ENCODE peak calls at places on chromosome 21, in four cellular contexts. One of them, this sample, is unnamed.

GRCh38 chr21:26710155-26710554 is 135.1 kb downstream of the ADAMTS1 start:
- DNase-seq in upper lobe of left lung: no peak
- DNase-seq in HCT116: no peak
- DNase-seq in colonic mucosa: no peak
- DNase-seq in this sample: no peak

GRCh38 chr21:31397515-31397926 is 53.5 kb upstream of the TIAM1 start:
- DNase-seq in upper lobe of left lung: no peak
- DNase-seq in HCT116: no peak
- DNase-seq in colonic mucosa: peak; percentile 21
- DNase-seq in this sample: no peak

GRCh38 chr21:41726970-41727783 is 39.7 kb downstream of the RIPK4 start:
- DNase-seq in upper lobe of left lung: peak; percentile 64
- DNase-seq in HCT116: peak; percentile 61
- DNase-seq in colonic mucosa: no peak
- DNase-seq in this sample: peak; percentile 86

GRCh38 chr21:16644690-16645089 is 868.2 kb upstream of the CXADR start:
- DNase-seq in upper lobe of left lung: no peak
- DNase-seq in HCT116: no peak
- DNase-seq in colonic mucosa: no peak
- DNase-seq in this sample: no peak

GRCh38 chr21:30710499-30710898 is 8.1 kb downstream of the KRTAP21-3 start:
- DNase-seq in upper lobe of left lung: no peak
- DNase-seq in HCT116: no peak
- DNase-seq in colonic mucosa: no peak
- DNase-seq in this sample: no peak

GRCh38 chr21:39422468-39423241 is 22.9 kb downstream of the LCA5L start:
- DNase-seq in upper lobe of left lung: no peak
- DNase-seq in HCT116: no peak
- DNase-seq in colonic mucosa: no peak
- DNase-seq in this sample: no peak

GRCh38 chr21:34935868-34936267 is 113.2 kb downstream of the RUNX1 start:
- DNase-seq in upper lobe of left lung: no peak
- DNase-seq in HCT116: no peak
- DNase-seq in colonic mucosa: no peak
- DNase-seq in this sample: no peak

GRCh38 chr21:15804247-15804985 is 74.6 kb downstream of the USP25 start:
- DNase-seq in upper lobe of left lung: no peak
- DNase-seq in HCT116: no peak
- DNase-seq in colonic mucosa: no peak
- DNase-seq in this sample: no peak

GRCh38 chr21:34836103-34836932 is 167.5 kb downstream of the CLIC6 start:
- DNase-seq in upper lobe of left lung: no peak
- DNase-seq in HCT116: peak; percentile 97
- DNase-seq in colonic mucosa: no peak
- DNase-seq in this sample: no peak

GRCh38 chr21:25871566-25871965 is 136.8 kb downstream of the GABPA start:
- DNase-seq in upper lobe of left lung: no peak
- DNase-seq in HCT116: no peak
- DNase-seq in colonic mucosa: no peak
- DNase-seq in this sample: no peak

GRCh38 chr21:35923971-35924370 is 136.4 kb downstream of the SETD4 start:
- DNase-seq in upper lobe of left lung: no peak
- DNase-seq in HCT116: no peak
- DNase-seq in colonic mucosa: no peak
- DNase-seq in this sample: no peak

GRCh38 chr21:16573581-16573980 is 843.8 kb downstream of the USP25 start:
- DNase-seq in upper lobe of left lung: no peak
- DNase-seq in HCT116: no peak
- DNase-seq in colonic mucosa: no peak
- DNase-seq in this sample: no peak

GRCh38 chr21:42567861-42568260 is 54.2 kb downstream of the SLC37A1 start:
- DNase-seq in upper lobe of left lung: peak; percentile 82
- DNase-seq in HCT116: no peak
- DNase-seq in colonic mucosa: no peak
- DNase-seq in this sample: no peak

GRCh38 chr21:26147535-26147934 is 23.0 kb downstream of the APP start:
- DNase-seq in upper lobe of left lung: no peak
- DNase-seq in HCT116: no peak
- DNase-seq in colonic mucosa: no peak
- DNase-seq in this sample: no peak

GRCh38 chr21:32281531-32281930 is 2.7 kb upstream of the MIS18A start:
- DNase-seq in upper lobe of left lung: no peak
- DNase-seq in HCT116: no peak
- DNase-seq in colonic mucosa: no peak
- DNase-seq in this sample: no peak

GRCh38 chr21:27406297-27407009 is 439.6 kb upstream of the ADAMTS5 start:
- DNase-seq in upper lobe of left lung: no peak
- DNase-seq in HCT116: no peak
- DNase-seq in colonic mucosa: no peak
- DNase-seq in this sample: no peak

GRCh38 chr21:41008971-41009370 is 159.0 kb upstream of the BACE2 start:
- DNase-seq in upper lobe of left lung: no peak
- DNase-seq in HCT116: no peak
- DNase-seq in colonic mucosa: no peak
- DNase-seq in this sample: no peak

GRCh38 chr21:35011681-35012080 is 37.4 kb downstream of the RUNX1 start:
- DNase-seq in upper lobe of left lung: no peak
- DNase-seq in HCT116: no peak
- DNase-seq in colonic mucosa: no peak
- DNase-seq in this sample: no peak

GRCh38 chr21:34881421-34881820 is 167.7 kb downstream of the RUNX1 start:
- DNase-seq in upper lobe of left lung: no peak
- DNase-seq in HCT116: no peak
- DNase-seq in colonic mucosa: peak; percentile 16
- DNase-seq in this sample: no peak

GRCh38 chr21:32308696-32309095 is 10.0 kb downstream of the MRAP start:
- DNase-seq in upper lobe of left lung: no peak
- DNase-seq in HCT116: no peak
- DNase-seq in colonic mucosa: no peak
- DNase-seq in this sample: no peak

GRCh38 chr21:26845750-26846035 is 484 bp upstream of the ADAMTS1 start:
- DNase-seq in upper lobe of left lung: no peak
- DNase-seq in HCT116: no peak
- DNase-seq in colonic mucosa: no peak
- DNase-seq in this sample: peak; percentile 15

GRCh38 chr21:32411366-32412161 is 942 bp upstream of the EVA1C start:
- DNase-seq in upper lobe of left lung: peak; percentile 97
- DNase-seq in HCT116: no peak
- DNase-seq in colonic mucosa: peak; percentile 91
- DNase-seq in this sample: no peak

DNA sequence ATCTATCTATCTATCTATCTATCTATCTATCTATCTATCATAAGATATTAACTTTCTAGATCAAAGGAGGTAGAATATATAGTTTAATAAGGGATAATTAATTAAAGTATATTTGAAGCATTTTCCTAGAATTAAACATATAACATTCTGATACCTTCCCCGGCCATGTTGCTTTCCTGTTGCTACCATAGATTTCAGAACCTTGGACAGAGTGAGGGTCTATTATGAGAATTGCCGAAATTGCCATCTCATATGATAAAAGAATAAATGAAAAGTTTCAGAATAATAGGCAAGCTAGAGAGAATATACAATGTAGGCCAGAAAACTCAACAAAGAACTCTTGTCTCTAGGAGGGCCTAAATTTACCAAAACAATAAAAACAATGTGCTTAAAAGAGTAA is 706.1 kb upstream of the TMPRSS15 start:
- DNase-seq in upper lobe of left lung: no peak
- DNase-seq in HCT116: no peak
- DNase-seq in colonic mucosa: no peak
- DNase-seq in this sample: no peak
- H3K27ac ChIP-seq in upper lobe of left lung: no peak overlapping the region
- H3K27ac ChIP-seq in HCT116: no peak overlapping the region
- H3K27ac ChIP-seq in colonic mucosa: no peak overlapping the region
- H3K27ac ChIP-seq in this sample: no peak overlapping the region

DNA sequence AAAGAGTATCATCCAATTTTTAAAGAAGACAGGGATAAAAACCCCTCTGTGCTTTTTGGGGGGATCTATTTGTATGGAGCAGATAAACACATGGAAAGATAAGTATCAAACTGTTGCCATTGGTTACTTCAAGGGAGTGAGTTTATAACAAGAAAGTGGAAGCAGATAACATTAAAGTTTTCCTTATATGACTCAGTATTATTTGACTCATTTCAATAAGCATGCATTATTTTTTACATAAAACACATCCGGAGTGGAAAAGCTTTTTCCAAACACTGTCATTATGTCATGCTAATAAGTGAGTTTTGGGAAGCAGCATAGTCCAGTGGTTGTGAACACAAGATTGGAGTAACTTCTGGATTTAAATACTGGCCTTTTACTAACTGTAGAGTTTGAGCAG is 452.2 kb downstream of the LTN1 start:
- DNase-seq in upper lobe of left lung: no peak
- DNase-seq in HCT116: no peak
- DNase-seq in colonic mucosa: no peak
- DNase-seq in this sample: no peak
- H3K27ac ChIP-seq in upper lobe of left lung: no peak overlapping the region
- H3K27ac ChIP-seq in HCT116: no peak overlapping the region
- H3K27ac ChIP-seq in colonic mucosa: no peak overlapping the region
- H3K27ac ChIP-seq in this sample: no peak overlapping the region

DNA sequence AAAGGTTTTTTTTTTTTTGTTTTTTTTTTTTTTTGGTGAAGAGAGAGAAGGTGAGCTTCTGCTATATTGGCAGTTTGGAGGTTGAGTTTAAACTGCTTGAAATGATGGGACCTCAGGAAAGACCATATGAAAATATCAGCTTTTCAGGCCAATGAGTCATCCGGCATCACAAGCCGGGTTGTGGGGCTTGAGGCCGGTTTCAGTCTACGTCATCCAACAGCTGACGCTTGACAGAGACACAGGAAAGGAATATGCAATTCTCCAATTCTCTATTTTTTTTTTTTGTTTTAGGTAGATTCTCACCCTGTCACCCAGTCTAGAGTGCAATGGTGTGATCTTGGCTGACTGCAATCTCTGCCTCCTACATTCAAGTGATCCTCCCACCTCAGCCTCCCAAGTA is 52.4 kb downstream of the KCNJ6 start:
- DNase-seq in upper lobe of left lung: no peak
- DNase-seq in HCT116: no peak
- DNase-seq in colonic mucosa: no peak
- DNase-seq in this sample: no peak
- H3K27ac ChIP-seq in upper lobe of left lung: no peak overlapping the region
- H3K27ac ChIP-seq in HCT116: no peak overlapping the region
- H3K27ac ChIP-seq in colonic mucosa: no peak overlapping the region
- H3K27ac ChIP-seq in this sample: no peak overlapping the region

DNA sequence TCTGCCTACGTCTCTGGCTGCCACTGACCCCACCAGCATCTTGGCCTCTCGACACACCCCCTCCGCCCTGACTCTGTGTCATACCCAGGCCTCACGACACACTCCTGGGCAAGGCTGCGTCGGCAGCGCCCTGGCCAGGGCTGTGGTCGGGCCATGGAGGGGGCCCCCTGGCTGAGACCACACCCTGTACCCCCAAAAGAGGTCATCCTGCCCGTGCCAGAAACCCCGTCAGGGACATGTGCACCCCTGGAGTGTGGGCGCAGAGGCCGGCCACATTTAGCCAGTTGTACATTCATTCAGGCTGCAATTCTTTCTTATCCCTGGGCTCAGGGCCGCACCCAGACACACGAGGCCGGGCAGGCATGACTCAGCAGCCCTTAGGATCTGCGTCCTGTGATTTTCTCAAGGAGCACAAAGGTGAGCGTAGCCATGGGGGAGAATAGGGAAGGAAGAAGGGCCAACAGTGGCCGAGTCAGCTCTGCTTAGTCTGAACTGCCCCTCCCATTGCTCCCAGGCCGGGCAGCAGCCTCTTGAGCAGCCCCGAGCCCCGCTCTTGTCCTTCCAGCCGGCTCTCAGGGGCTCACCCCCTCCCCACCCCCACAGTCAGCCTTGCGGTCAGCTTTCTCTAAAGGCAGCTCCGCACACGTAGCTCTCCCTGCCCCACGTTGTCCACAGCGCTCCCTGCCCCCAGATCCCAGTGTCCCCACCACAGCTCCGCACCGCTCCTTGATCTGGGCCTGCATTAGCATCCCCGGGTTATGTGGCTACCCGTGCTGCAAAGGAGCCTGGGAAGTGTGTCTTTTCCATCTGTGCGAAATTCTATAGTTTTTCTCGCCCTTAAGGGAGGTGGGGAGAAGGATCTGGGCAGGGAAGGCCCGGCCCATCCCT is 7.9 kb downstream of the CSTB start:
- DNase-seq in upper lobe of left lung: peak; percentile 84
- DNase-seq in HCT116: peak; percentile 39
- DNase-seq in colonic mucosa: peak; percentile 76
- DNase-seq in this sample: peak; percentile 81
- H3K27ac ChIP-seq in upper lobe of left lung: no peak overlapping the region
- H3K27ac ChIP-seq in HCT116: peak overlapping the region; percentile 88
- H3K27ac ChIP-seq in colonic mucosa: no peak overlapping the region
- H3K27ac ChIP-seq in this sample: peak overlapping the region; percentile 94

DNA sequence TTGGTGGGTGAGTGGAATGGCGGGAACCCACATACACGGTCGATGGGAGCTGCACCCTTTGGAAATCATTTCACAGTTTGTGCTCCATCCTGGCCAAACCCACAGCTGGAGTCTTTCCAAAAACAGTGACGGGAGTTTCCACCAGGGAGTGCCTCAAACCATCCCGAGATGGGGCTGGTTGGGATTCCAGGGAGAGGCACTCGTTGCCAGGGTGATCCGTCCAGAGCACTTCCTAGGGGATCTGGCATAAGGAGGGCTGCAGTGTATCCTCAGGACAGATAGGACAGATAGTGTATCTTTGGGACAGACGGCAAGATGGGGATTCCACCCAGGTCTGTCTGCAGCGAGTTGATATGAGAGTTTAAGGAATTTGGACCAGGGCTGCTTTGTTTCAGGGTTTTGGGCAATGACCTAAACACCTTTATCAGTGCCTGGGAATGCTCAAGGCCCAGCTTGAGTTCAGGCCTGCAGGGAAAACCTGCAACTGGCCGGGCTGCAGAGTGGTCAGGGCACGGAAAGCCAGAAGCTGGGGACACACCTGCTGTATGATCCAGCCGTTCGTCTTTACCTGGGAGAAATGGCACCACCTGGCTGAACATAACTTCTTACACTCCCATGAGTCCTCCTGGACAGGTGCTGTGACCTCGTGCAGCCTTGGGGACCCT is 3.4 kb upstream of the POFUT2 start:
- DNase-seq in upper lobe of left lung: no peak
- DNase-seq in HCT116: no peak
- DNase-seq in colonic mucosa: peak; percentile 17
- DNase-seq in this sample: no peak
- H3K27ac ChIP-seq in upper lobe of left lung: peak overlapping the region; percentile 97
- H3K27ac ChIP-seq in HCT116: no peak overlapping the region
- H3K27ac ChIP-seq in colonic mucosa: no peak overlapping the region
- H3K27ac ChIP-seq in this sample: peak overlapping the region; percentile 47

GRCh38 chr21:18289876-18290275 is 45.2 kb downstream of the CHODL start:
- DNase-seq in upper lobe of left lung: no peak
- DNase-seq in HCT116: no peak
- DNase-seq in colonic mucosa: no peak
- DNase-seq in this sample: no peak
- H3K27ac ChIP-seq in upper lobe of left lung: no peak overlapping the region
- H3K27ac ChIP-seq in HCT116: no peak overlapping the region
- H3K27ac ChIP-seq in colonic mucosa: no peak overlapping the region
- H3K27ac ChIP-seq in this sample: no peak overlapping the region

GRCh38 chr21:33794586-33794985 is 121.0 kb downstream of the ATP5PO start:
- DNase-seq in upper lobe of left lung: no peak
- DNase-seq in HCT116: no peak
- DNase-seq in colonic mucosa: no peak
- DNase-seq in this sample: no peak
- H3K27ac ChIP-seq in upper lobe of left lung: no peak overlapping the region
- H3K27ac ChIP-seq in HCT116: no peak overlapping the region
- H3K27ac ChIP-seq in colonic mucosa: no peak overlapping the region
- H3K27ac ChIP-seq in this sample: no peak overlapping the region

GRCh38 chr21:43785134-43785533 is 4.2 kb upstream of the RRP1 start:
- DNase-seq in upper lobe of left lung: no peak
- DNase-seq in HCT116: no peak
- DNase-seq in colonic mucosa: no peak
- DNase-seq in this sample: no peak
- H3K27ac ChIP-seq in upper lobe of left lung: no peak overlapping the region
- H3K27ac ChIP-seq in HCT116: no peak overlapping the region
- H3K27ac ChIP-seq in colonic mucosa: no peak overlapping the region
- H3K27ac ChIP-seq in this sample: peak overlapping the region; percentile 48